ENCODE peak calls at places on chromosomes 6 and 20, in ten cellular contexts. W, P, R, X, Z, V, S, M, G and U are unnamed samples.
A peak's percentile ranks its signal among the peaks of the same experiment; 100 is the strongest.

GRCh38 chr20:13231031-13231752 is 10.1 kb downstream of the ISM1 start:
- DNase-seq in P (peak; percentile 28), M (no peak), Z (no peak), S (no peak), V (no peak), W (peak; percentile 34), G (no peak), X (no peak), R (no peak), U (peak; percentile 2)

GRCh38 chr20:15515706-15516105 is 1057.5 kb downstream of the KIF16B start:
- DNase-seq in V (no peak), M (no peak), W (no peak), R (no peak), X (no peak), P (no peak), S (no peak), G (no peak), Z (no peak), U (no peak)

GRCh38 chr6:652865-653264 is 4.0 kb downstream of the HUS1B start:
- DNase-seq in W (no peak), X (no peak), S (no peak), Z (no peak), M (no peak), P (no peak), V (no peak), G (no peak), R (no peak), U (peak; percentile 66)

GRCh38 chr6:117919775-117920492 is 12.9 kb downstream of the SLC35F1 start:
- DNase-seq in Z (peak; percentile 75), S (no peak), W (no peak), M (peak; percentile 29), G (no peak), R (peak; percentile 52), P (no peak), X (no peak), V (no peak), U (no peak)

GRCh38 chr6:110938176-110938575 is 20.3 kb upstream of the GTF3C6 start:
- DNase-seq in G (no peak), V (no peak), S (no peak), X (no peak), M (no peak), R (no peak), P (peak; percentile 9), W (no peak), Z (no peak), U (no peak)

GRCh38 chr20:12265662-12266061 is 348.0 kb downstream of the BTBD3 start:
- DNase-seq in M (no peak), R (no peak), S (no peak), V (no peak), Z (no peak), X (no peak), W (no peak), G (no peak), P (no peak), U (no peak)

GRCh38 chr6:136553166-136553787 is 3.1 kb upstream of the MAP7 start:
- DNase-seq in M (no peak), Z (no peak), G (no peak), P (no peak), W (no peak), S (no peak), V (no peak), R (peak; percentile 53), X (peak; percentile 32), U (no peak)

GRCh38 chr20:32465092-32465900 is 107.2 kb downstream of the ASXL1 start:
- DNase-seq in M (peak; percentile 90), G (peak; percentile 79), Z (peak; percentile 86), R (peak; percentile 82), P (peak; percentile 92), X (peak; percentile 94), V (peak; percentile 88), S (peak; percentile 53), W (no peak), U (no peak)

DNA sequence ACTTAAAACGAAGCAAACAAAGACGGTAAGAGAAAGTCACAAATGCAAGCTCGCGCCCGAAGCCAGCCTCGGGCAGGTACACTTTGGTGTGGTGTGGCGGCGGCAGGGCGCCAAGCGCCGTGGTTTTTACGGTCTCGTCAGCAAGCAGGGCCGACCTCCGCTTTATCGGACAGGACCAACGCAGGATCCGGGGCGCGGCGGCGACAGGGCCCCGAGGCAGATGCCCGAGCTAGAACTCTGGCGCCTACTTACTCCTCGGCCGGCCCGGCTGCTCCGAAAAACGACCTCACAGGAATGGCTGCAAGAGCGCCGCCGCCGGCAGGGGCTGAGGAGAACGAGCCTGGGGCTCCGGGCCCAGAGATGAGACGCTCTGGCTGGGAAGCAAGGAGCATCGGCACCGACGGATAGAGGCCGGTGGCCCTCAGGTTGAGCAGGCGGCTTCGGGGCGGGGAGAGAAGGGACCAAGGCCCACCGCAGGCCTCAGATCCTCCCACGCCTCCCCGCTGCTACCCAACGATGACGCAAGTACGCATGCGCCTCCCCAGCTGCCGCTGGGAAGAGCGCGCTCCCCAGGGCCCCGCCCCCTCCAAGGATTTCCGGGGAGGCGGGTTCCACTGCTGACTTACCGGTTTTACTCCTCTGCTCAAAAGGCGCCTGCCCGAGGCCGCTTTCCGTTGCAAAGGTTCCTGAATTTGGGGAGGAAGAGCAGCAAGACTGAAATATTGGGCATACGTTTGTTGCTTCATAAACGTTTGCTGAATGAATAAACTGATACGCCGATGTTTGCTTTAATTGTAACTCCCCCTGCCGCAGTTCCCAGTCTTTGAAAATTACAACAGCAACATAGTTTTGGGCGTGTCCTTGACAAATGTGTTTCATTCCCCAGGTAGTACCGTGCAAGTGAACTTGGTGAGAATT is 60.5 kb downstream of the FAM217A start:
- DNase-seq in V (peak; percentile 94), M (peak; percentile 96), R (peak; percentile 96), W (peak; percentile 76), G (peak; percentile 95), Z (peak; percentile 99), X (peak; percentile 96), S (peak; percentile 63), P (peak; percentile 95), U (peak; percentile 98)
- TF ChIP-seq POLR2A in V (peak; percentile 84), M (peak; percentile 66), R (peak; percentile 88), W (peak; percentile 71), G (peak; percentile 95), Z (peak; percentile 78), X (peak; percentile 91), S (peak; percentile 64), P (peak; percentile 80), U (peak; percentile 96)

GRCh38 chr6:10597499-10598001 is 76.4 kb downstream of the GCNT2 start:
- DNase-seq in G (no peak), P (no peak), Z (no peak), S (no peak), X (no peak), R (no peak), M (no peak), V (no peak), W (no peak), U (no peak)

GRCh38 chr6:10598084-10598960 is 77.2 kb downstream of the GCNT2 start:
- DNase-seq in R (no peak), X (no peak), S (no peak), G (no peak), V (no peak), Z (no peak), P (no peak), W (no peak), M (no peak), U (no peak)

GRCh38 chr6:10599046-10599445 is 77.9 kb downstream of the GCNT2 start:
- DNase-seq in W (no peak), V (no peak), S (no peak), P (no peak), R (no peak), X (no peak), G (no peak), Z (no peak), M (no peak), U (no peak)

GRCh38 chr6:10609038-10609437 is 85.4 kb downstream of the C6orf52 start:
- DNase-seq in V (no peak), M (no peak), G (no peak), Z (no peak), R (no peak), X (no peak), W (no peak), S (no peak), P (no peak), U (no peak)

DNA sequence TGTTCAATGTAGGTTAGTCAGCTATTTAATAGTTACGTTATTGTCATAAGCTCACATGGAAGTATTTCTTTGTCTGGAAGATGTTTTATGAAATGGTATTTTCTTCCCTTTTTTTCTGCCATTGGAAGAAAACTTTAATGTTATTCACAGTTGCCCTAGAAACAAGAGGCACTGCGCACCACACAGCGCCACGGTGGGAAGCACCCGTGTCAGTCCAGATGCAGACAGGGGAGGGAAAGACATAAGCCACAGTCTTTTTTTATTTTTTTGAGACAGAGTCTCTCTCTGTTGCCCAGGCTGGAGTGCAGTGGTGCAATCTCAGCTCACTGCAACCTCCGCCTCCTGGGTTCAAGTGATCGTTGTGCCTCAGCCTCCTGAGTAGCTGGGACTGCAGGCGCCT is 82.1 kb downstream of the GCNT2 start:
- DNase-seq in V (no peak), S (no peak), X (no peak), G (no peak), P (no peak), W (no peak), M (no peak), Z (no peak), R (no peak), U (no peak)
- TF ChIP-seq POLR2A in V (no peak), S (no peak), X (no peak), G (no peak), P (no peak), W (no peak), M (no peak), Z (no peak), R (no peak), U (no peak)

DNA sequence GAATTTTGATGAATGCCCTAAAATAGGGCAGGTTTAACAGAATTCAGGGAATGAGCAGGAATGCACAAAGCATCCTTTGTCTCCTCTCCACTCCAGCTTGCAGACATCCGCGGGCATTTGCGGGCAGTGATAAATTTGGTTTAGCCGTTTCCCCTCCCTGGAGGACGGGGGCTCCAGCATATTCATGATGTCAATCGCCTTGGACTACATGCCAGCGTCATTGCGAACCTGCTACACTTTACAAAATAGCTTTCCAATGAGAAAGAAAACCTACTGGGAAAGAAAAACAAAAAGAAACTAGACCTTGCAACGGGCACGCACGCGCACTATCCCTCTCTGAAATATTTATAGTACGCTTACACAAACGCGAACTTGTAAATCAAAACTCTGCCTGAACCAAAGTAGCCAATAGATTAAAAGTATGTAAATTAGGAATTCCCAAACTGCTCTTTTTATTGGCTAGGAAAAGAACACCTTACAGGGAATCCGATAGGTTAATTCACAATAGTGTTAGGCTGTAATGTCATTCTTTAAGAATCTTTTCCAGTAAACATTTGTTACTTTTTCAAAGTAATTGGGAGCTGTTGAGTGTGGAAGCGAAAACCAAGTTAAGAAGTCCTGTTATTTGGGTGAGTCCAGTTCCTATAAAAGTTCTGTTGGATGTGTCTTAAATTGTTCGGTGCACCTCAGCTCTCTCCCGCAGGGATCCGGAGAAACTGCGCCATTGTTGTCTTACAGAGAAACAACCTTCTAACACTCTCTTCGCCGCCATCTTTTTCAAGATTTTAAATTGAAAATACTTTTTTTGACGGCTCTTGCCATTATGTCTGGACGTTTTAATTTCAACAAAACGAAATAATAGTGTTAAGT is 136.7 kb downstream of the HFE start:
- DNase-seq in V (peak; percentile 94), W (peak; percentile 30), G (no peak), R (peak; percentile 76), Z (peak; percentile 83), M (peak; percentile 75), X (peak; percentile 79), S (peak; percentile 63), P (peak; percentile 97), U (peak; percentile 91)
- TF ChIP-seq POLR2A in V (peak; percentile 71), W (no peak), G (peak; percentile 36), R (peak; percentile 72), Z (peak; percentile 18), M (no peak), X (peak; percentile 83), S (no peak), P (peak; percentile 77), U (peak; percentile 74)

GRCh38 chr6:35454843-35455110 is 2.6 kb downstream of the FANCE start:
- DNase-seq in G (no peak), W (no peak), R (no peak), Z (no peak), S (no peak), X (no peak), P (no peak), M (no peak), V (no peak), U (no peak)

GRCh38 chr6:35449287-35449881 is 2.8 kb upstream of the FANCE start:
- DNase-seq in W (peak; percentile 72), S (peak; percentile 79), Z (no peak), M (peak; percentile 33), X (no peak), G (no peak), P (peak; percentile 72), V (peak; percentile 62), R (no peak), U (peak; percentile 73)

GRCh38 chr6:35453236-35453635 is 1.1 kb downstream of the FANCE start:
- DNase-seq in M (no peak), R (no peak), X (no peak), P (no peak), G (no peak), V (no peak), S (no peak), W (no peak), Z (no peak), U (peak; percentile 78)

GRCh38 chr6:35451354-35452185 is 568 bp upstream of the FANCE start:
- DNase-seq in V (peak; percentile 27), W (no peak), Z (no peak), X (peak; percentile 30), M (no peak), G (no peak), S (no peak), R (no peak), P (no peak), U (no peak)

DNA sequence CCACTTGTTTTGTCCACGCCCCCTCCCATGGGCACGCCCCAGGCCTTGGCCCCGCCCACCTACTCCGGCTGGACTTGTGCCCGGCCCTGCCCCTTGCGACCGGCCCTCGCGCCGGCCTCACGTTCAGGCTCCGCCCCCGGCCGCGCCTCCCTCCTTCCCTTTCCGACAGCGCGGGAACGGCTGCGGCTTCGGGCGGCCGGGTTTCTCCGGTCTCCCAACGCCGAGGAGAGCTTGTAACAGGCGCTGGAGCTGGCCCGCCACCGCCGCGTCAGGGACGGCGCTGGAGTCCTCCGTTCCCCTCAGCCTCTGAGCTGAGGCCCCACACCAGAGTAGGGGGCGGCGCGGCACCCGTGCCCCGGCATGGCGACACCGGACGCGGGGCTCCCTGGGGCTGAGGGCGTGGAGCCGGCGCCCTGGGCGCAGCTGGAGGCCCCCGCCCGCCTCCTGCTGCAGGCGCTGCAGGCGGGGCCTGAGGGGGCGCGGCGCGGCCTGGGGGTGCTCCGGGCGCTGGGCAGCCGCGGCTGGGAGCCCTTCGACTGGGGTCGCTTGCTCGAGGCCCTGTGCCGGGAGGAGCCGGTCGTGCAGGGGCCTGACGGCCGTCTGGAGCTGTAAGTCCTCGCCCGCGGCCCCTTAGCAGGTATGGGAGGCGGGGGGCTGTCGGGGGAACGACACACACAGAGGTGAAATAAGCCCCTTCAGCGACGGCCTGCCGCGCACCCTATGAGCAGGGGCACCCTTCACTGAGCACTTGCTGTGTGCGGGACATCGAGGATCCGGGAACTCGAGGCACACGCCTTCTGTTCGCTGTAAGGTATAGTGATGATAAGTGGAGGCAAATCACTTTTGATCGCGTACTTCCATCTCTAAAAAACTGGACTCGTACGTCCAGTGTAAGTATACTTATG is at the start of gene FANCE:
- DNase-seq in G (peak; percentile 96), M (peak; percentile 97), X (peak; percentile 98), Z (peak; percentile 99), V (peak; percentile 98), S (peak; percentile 70), P (peak; percentile 86), R (peak; percentile 97), W (peak; percentile 82), U (peak; percentile 96)
- TF ChIP-seq POLR2A in G (no peak), M (no peak), X (peak; percentile 29), Z (no peak), V (no peak), S (peak; percentile 14), P (no peak), R (peak; percentile 16), W (peak; percentile 39), U (peak; percentile 62)